ENCODE peak calls at places on chromosomes 4 and X, in six cellular contexts. P is AG04450, C is GM04504, A is B cell, B is neuronal stem cell, S is T-helper 22 cell. I is an unnamed sample.

GRCh38 chr4:188372051-188372450 is 232.8 kb downstream of the TRIML1 start:
- DNase-seq in B (no peak), A (no peak), C (peak), P (peak), S (no peak), I (no peak)

GRCh38 chrX:41145920-41146608 is 60.8 kb downstream of the USP9X start:
- DNase-seq in A (no peak), B (no peak), S (no peak), P (peak), C (peak), I (no peak)

GRCh38 chr4:19776021-19776459 is 475.7 kb upstream of the SLIT2 start:
- DNase-seq in B (peak), S (no peak), C (peak), P (peak), A (no peak), I (no peak)

GRCh38 chr4:1726146-1726934 is 5.0 kb downstream of the TACC3 start:
- DNase-seq in C (peak), S (peak), A (peak), B (peak), P (peak), I (peak)

GRCh38 chr4:134911941-134912340 is 710.4 kb upstream of the PABPC4L start:
- DNase-seq in C (no peak), S (no peak), B (no peak), P (no peak), A (no peak), I (no peak)

GRCh38 chr4:179110356-179110755 is 1668.1 kb upstream of the AGA start:
- DNase-seq in C (no peak), B (no peak), S (no peak), A (no peak), P (peak), I (no peak)

GRCh38 chrX:48468247-48468671 is 1.8 kb downstream of the SLC38A5 start:
- DNase-seq in B (no peak), S (no peak), A (peak), C (no peak), P (no peak), I (no peak)

GRCh38 chrX:153620576-153620975 is 21.6 kb upstream of the CCNQ start:
- DNase-seq in P (no peak), B (no peak), A (no peak), S (no peak), C (no peak), I (no peak)

GRCh38 chr4:71029504-71029903 is 36.1 kb downstream of the DCK start:
- DNase-seq in P (no peak), S (no peak), A (no peak), B (no peak), C (no peak), I (no peak)

GRCh38 chrX:144612076-144612475 is 635.2 kb upstream of the SPANXN1 start:
- DNase-seq in C (no peak), P (no peak), S (no peak), A (no peak), B (no peak), I (no peak)